ENCODE peak calls at places on chromosome 5, in nine cellular contexts. A is heart left ventricle, G is stomach, T is SJCRH30, L is lower lobe of right lung, D is H1, K is Peyer's patch, W is tibial artery, M is cardiac muscle cell. P is an unnamed sample. For H3K4me1, the result is how much of the 10 kb centered on the place peaks cover.

GRCh38 chr5:107633171-107633901 is 37.4 kb downstream of the EFNA5 start:
- DNase-seq in M (no peak), A (no peak), T (no peak), K (no peak), G (no peak), D (no peak), L (no peak), W (no peak), P (no peak)

GRCh38 chr5:73365301-73365853 is 83.2 kb downstream of the FOXD1 start:
- DNase-seq in A (no peak), L (no peak), G (no peak), D (no peak), W (no peak), K (no peak), T (no peak), M (no peak), P (no peak)

GRCh38 chr5:107554776-107555424 is 115.8 kb downstream of the EFNA5 start:
- DNase-seq in K (no peak), W (no peak), L (no peak), A (no peak), M (no peak), D (no peak), G (no peak), T (no peak), P (no peak)

GRCh38 chr5:137564475-137564961 is 65.4 kb upstream of the SPOCK1 start:
- DNase-seq in L (no peak), A (no peak), G (no peak), T (no peak), K (no peak), D (no peak), W (no peak), M (no peak), P (no peak)

GRCh38 chr5:173750538-173751265 is 134.3 kb upstream of the BOD1 start:
- DNase-seq in A (no peak), M (no peak), W (no peak), L (no peak), T (no peak), K (no peak), G (no peak), D (no peak), P (no peak)

GRCh38 chr5:121350493-121350892 is 501.2 kb upstream of the FTMT start:
- DNase-seq in D (no peak), W (no peak), G (no peak), T (no peak), A (no peak), K (no peak), L (no peak), M (no peak), P (no peak)

GRCh38 chr5:146796144-146796543 is 82.4 kb downstream of the PPP2R2B start:
- DNase-seq in W (no peak), M (no peak), A (no peak), G (no peak), D (no peak), T (no peak), L (no peak), K (no peak), P (no peak)

GRCh38 chr5:29005386-29005785 is 1967.0 kb upstream of the CDH9 start:
- DNase-seq in T (no peak), G (no peak), A (no peak), D (no peak), M (peak), W (no peak), L (no peak), K (no peak), P (no peak)

GRCh38 chr5:175895215-175895614 is 23.8 kb downstream of the CPLX2 start:
- DNase-seq in M (no peak), G (no peak), K (no peak), T (no peak), A (no peak), L (no peak), D (no peak), W (no peak), P (no peak)

GRCh38 chr5:126339215-126339805 is 83.9 kb upstream of the GRAMD2B start:
- DNase-seq in A (no peak), L (no peak), W (no peak), K (no peak), T (peak), D (no peak), M (peak), G (no peak), P (peak)

GRCh38 chr5:126338516-126339153 is 84.6 kb upstream of the GRAMD2B start:
- DNase-seq in M (no peak), A (no peak), T (no peak), W (no peak), D (no peak), K (no peak), G (no peak), L (no peak), P (no peak)

GRCh38 chr5:126341906-126342625 is 81.1 kb upstream of the GRAMD2B start:
- DNase-seq in K (no peak), G (no peak), W (no peak), M (no peak), T (no peak), D (no peak), A (no peak), L (no peak), P (no peak)
- H3K4me1 ChIP-seq in K (under half), G (under half), W (under half), M (under half), T (under half), D (under half), A (under half), L (under half), P (under half)

GRCh38 chr5:180071418-180072255 is at the start of gene RNF130:
- DNase-seq in L (peak), T (peak), G (peak), W (peak), M (peak), A (peak), D (no peak), K (peak), P (peak)
- H3K4me3 ChIP-seq in L (peak), T (peak), G (peak), W (peak), M (peak), A (peak), D (peak), K (peak), P (peak)

GRCh38 chr5:139663752-139664151 is 15.6 kb downstream of the CXXC5 start:
- DNase-seq in M (no peak), D (no peak), T (no peak), A (no peak), K (no peak), G (no peak), L (no peak), W (no peak), P (no peak)
- H3K4me1 ChIP-seq in M (under half), D (under half), T (under half), A (half or more), K (under half), G (half or more), L (half or more), W (half or more), P (under half)

GRCh38 chr5:177537389-177538361 is 16.7 kb downstream of the FAM193B start:
- DNase-seq in A (no peak), L (no peak), T (peak), W (peak), D (no peak), G (no peak), K (no peak), M (peak), P (no peak)
- H3K4me3 ChIP-seq in A (no peak), L (no peak), T (no peak), W (no peak), D (no peak), G (no peak), K (no peak), M (no peak), P (no peak)

DNA sequence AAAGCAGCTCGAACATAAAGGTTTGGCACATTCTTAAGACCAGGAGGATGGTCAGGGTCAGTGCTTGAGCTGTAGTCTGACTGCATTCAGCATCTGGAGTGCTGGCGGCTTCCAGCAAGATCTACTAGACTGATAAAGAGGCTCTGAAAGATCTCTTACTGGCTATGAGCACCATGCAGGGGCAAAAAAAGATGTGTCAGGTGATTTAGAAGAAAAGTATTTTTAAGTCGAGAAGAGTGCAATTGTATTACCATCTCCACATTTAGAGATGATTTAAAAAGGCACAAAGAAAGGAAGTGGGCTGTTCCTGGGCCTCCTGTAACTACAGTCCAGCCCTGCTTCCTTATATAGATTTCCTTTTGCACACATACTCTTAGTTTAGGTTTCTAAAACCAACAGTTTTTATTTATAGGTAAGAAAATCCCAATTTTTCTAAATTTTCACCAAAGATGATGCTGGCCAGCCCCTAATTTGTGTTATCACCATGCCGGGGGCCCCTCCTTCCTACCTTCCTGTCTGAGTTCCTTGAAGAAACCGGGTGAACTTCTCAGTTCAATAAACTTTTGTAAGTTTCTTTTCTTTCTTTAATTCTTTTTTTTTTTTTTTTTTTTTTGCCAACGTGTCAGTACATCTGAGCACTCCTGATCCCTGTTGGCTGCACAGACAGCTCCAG is 65.9 kb upstream of the PLPP1 start:
- DNase-seq in W (no peak), L (no peak), D (no peak), M (peak), T (peak), G (no peak), K (no peak), A (no peak), P (peak)
- H3K4me1 ChIP-seq in W (half or more), L (under half), D (under half), M (under half), T (half or more), G (under half), K (under half), A (half or more), P (under half)

DNA sequence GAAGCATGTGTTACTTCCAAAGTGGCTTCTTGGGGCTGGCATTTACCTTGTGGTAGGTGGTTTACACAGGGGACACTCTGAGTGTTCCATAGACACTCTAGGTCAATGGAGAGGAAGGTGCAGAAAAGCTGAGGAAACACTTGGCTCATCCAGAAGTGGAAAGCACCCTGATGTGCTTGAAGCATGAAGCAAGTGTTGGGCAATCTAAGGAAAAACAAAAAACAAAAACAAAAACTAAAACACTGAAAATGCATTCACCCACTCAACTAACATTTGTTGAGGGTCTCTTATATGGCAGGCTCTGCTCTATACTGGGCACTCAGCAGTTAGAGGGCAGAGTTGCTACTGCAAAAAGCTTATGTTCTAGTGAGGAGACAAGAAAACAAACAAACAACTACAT is 2.8 kb upstream of the ERAP2 start:
- DNase-seq in G (no peak), D (no peak), K (no peak), L (no peak), T (no peak), A (no peak), W (no peak), M (no peak), P (no peak)
- H3K4me3 ChIP-seq in G (no peak), D (no peak), K (no peak), L (no peak), T (no peak), A (no peak), W (no peak), M (no peak), P (no peak)

GRCh38 chr5:150136841-150137167 is 18.8 kb downstream of the PDGFRB start:
- DNase-seq in L (no peak), T (no peak), K (no peak), A (no peak), G (no peak), M (no peak), D (no peak), W (no peak), P (no peak)
- H3K4me1 ChIP-seq in L (half or more), T (under half), K (half or more), A (half or more), G (under half), M (under half), D (under half), W (half or more), P (under half)